ENCODE peak calls at places on chromosomes 13 and 19, in four cellular contexts. One of them, this sample, is unnamed.
A peak's percentile ranks its signal among the peaks of the same experiment; 100 is the strongest.

GRCh38 chr19:30896551-30896950 is 452.7 kb downstream of the TSHZ3 start:
- DNase-seq in tibial artery: no peak
- DNase-seq in stomach: no peak
- DNase-seq in RCC 7860: no peak
- DNase-seq in this sample: no peak

GRCh38 chr13:29065142-29065541 is 245.0 kb downstream of the MTUS2 start:
- DNase-seq in tibial artery: no peak
- DNase-seq in stomach: no peak
- DNase-seq in RCC 7860: no peak
- DNase-seq in this sample: no peak

GRCh38 chr13:36685912-36686311 is 12.1 kb downstream of the SERTM1 start:
- DNase-seq in tibial artery: no peak
- DNase-seq in stomach: no peak
- DNase-seq in RCC 7860: peak; percentile 84
- DNase-seq in this sample: no peak

GRCh38 chr13:48009298-48009697 is 8.2 kb upstream of the SUCLA2 start:
- DNase-seq in tibial artery: no peak
- DNase-seq in stomach: no peak
- DNase-seq in RCC 7860: no peak
- DNase-seq in this sample: no peak

GRCh38 chr19:2533686-2534085 is 57.8 kb downstream of the GADD45B start:
- DNase-seq in tibial artery: no peak
- DNase-seq in stomach: no peak
- DNase-seq in RCC 7860: no peak
- DNase-seq in this sample: no peak

GRCh38 chr19:35460608-35461007 is 12.6 kb downstream of the FFAR2 start:
- DNase-seq in tibial artery: no peak
- DNase-seq in stomach: no peak
- DNase-seq in RCC 7860: no peak
- DNase-seq in this sample: no peak

GRCh38 chr19:55075366-55075998 is at the start of gene EPS8L1:
- DNase-seq in tibial artery: no peak
- DNase-seq in stomach: peak; percentile 89
- DNase-seq in RCC 7860: no peak
- DNase-seq in this sample: no peak

GRCh38 chr19:46951236-46951986 is 68.2 kb upstream of the NPAS1 start:
- DNase-seq in tibial artery: no peak
- DNase-seq in stomach: no peak
- DNase-seq in RCC 7860: peak; percentile 98
- DNase-seq in this sample: no peak

GRCh38 chr13:98549006-98549727 is 27.7 kb downstream of the STK24 start:
- DNase-seq in tibial artery: peak; percentile 40
- DNase-seq in stomach: no peak
- DNase-seq in RCC 7860: no peak
- DNase-seq in this sample: no peak

GRCh38 chr19:32652893-32653625 is 21.9 kb downstream of the ANKRD27 start:
- DNase-seq in tibial artery: no peak
- DNase-seq in stomach: peak; percentile 88
- DNase-seq in RCC 7860: no peak
- DNase-seq in this sample: no peak